ENCODE peak calls at places on chromosomes 16 and 17, in nine cellular contexts. Z is right atrium auricular region, O is bronchial epithelial cell, W is lung, M is cardiac muscle cell, Q is AG04450, V is uterus, T is astrocyte of the cerebellum, X is fibroblast of villous mesenchyme. C is an unnamed sample.

GRCh38 chr16:55510185-55510805 is 1.4 kb downstream of the LPCAT2 start:
- DNase-seq in V (no peak), O (no peak), Z (no peak), T (no peak), M (no peak), W (no peak), Q (no peak), X (no peak), C (no peak)

GRCh38 chr16:81567987-81568748 is 123.6 kb downstream of the CMIP start:
- DNase-seq in V (no peak), T (peak), M (no peak), Q (no peak), O (peak), X (peak), W (no peak), Z (no peak), C (peak)

GRCh38 chr17:39164675-39165143 is 1.3 kb downstream of the ARL5C start:
- DNase-seq in T (peak), Q (peak), O (peak), M (peak), Z (peak), W (peak), X (peak), V (peak), C (peak)

GRCh38 chr17:82250868-82251500 is 22.1 kb downstream of the SLC16A3 start:
- DNase-seq in Z (no peak), Q (no peak), W (no peak), X (no peak), O (no peak), M (no peak), V (no peak), T (no peak), C (no peak)

GRCh38 chr16:22692034-22692433 is 121.9 kb upstream of the HS3ST2 start:
- DNase-seq in T (no peak), V (no peak), X (no peak), W (no peak), Q (no peak), Z (no peak), M (no peak), O (no peak), C (peak)

GRCh38 chr16:81029930-81030604 is 5.6 kb upstream of the ATMIN start:
- DNase-seq in T (no peak), V (no peak), M (no peak), O (no peak), W (no peak), X (no peak), Q (no peak), Z (no peak), C (no peak)

GRCh38 chr16:16982614-16983013 is 488.1 kb downstream of the XYLT1 start:
- DNase-seq in V (no peak), X (no peak), Q (no peak), M (no peak), T (no peak), Z (no peak), O (no peak), W (no peak), C (no peak)

GRCh38 chr17:5437721-5438317 is 1.1 kb downstream of the C1QBP start:
- DNase-seq in V (no peak), T (no peak), W (no peak), Z (no peak), M (no peak), O (peak), Q (no peak), X (peak), C (peak)

GRCh38 chr17:15262291-15263205 is 2.6 kb downstream of the PMP22 start:
- DNase-seq in Z (peak), O (peak), V (peak), W (peak), X (peak), Q (peak), M (peak), T (no peak), C (peak)

GRCh38 chr16:84519855-84520254 is 15.4 kb upstream of the MEAK7 start:
- DNase-seq in Q (no peak), Z (no peak), M (no peak), V (no peak), W (no peak), O (no peak), T (no peak), X (no peak), C (no peak)

GRCh38 chr16:50273888-50274770 is 7.8 kb downstream of the ADCY7 start:
- DNase-seq in X (no peak), O (no peak), Z (no peak), Q (no peak), W (no peak), M (no peak), V (no peak), T (no peak), C (no peak)

GRCh38 chr17:80252871-80253270 is 7.8 kb upstream of the RNF213 start:
- DNase-seq in Z (no peak), M (peak), Q (no peak), W (peak), O (peak), X (no peak), T (no peak), V (no peak), C (no peak)
- TF ChIP-seq CTCF in Z (peak), M (peak), Q (peak), W (peak), O (peak), X (peak), T (peak), V (no peak), C (no peak)

DNA sequence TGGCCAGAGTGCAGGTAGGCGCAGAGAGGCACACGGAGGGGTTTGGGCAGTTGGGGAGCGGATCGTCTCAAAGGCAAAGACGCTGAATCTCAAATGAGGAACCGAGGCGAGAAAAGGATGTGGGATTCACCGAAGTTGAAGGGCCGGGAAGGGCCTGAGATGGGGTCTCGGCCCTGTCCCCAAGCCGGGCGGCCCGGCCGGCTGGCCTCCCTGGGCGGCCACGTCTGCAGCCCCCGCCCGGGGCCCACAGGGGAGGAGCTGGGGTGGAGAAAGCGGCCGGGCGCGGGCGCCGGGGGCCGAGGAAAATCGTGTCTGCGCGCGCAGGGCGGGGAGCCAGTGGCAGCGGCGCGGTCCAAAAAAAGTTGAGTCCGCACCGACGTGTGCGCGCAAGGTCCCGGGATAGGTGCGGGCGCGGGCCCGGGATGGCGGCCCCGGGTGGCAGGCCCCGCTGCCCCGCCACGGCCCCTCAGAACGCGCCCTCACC is 439 bp downstream of the SLC12A4 start:
- DNase-seq in M (no peak), V (no peak), T (no peak), Z (no peak), W (no peak), Q (no peak), O (no peak), X (peak), C (peak)
- H3K4me3 ChIP-seq in M (peak), V (peak), T (peak), Z (peak), W (peak), Q (peak), O (peak), X (peak), C (peak)

GRCh38 chr16:1941162-1941923 is 1.7 kb downstream of the MSRB1 start:
- DNase-seq in W (no peak), Z (no peak), Q (no peak), T (peak), V (no peak), M (no peak), O (no peak), X (no peak), C (no peak)
- TF ChIP-seq CTCF in W (no peak), Z (no peak), Q (no peak), T (peak), V (no peak), M (peak), O (no peak), X (peak), C (no peak)

GRCh38 chr17:64009571-64010402 is 10.6 kb downstream of the ICAM2 start:
- DNase-seq in O (peak), V (no peak), Z (peak), T (no peak), W (no peak), X (no peak), Q (no peak), M (no peak), C (no peak)
- H3K4me3 ChIP-seq in O (no peak), V (no peak), Z (no peak), T (no peak), W (no peak), X (no peak), Q (no peak), M (no peak), C (no peak)

GRCh38 chr16:12096162-12096781 is 119.7 kb downstream of the SNX29 start:
- DNase-seq in Q (no peak), M (no peak), W (no peak), O (peak), X (peak), Z (no peak), T (no peak), V (no peak), C (peak)
- TF ChIP-seq CTCF in Q (no peak), M (no peak), W (no peak), O (no peak), X (no peak), Z (no peak), T (no peak), V (no peak), C (no peak)

GRCh38 chr17:36657763-36658490 is 56.5 kb downstream of the MRM1 start:
- DNase-seq in X (peak), O (no peak), V (no peak), Q (no peak), T (no peak), M (peak), Z (no peak), W (no peak), C (no peak)

GRCh38 chr17:36653374-36653773 is 52.0 kb downstream of the MRM1 start:
- DNase-seq in T (no peak), O (no peak), X (no peak), M (no peak), Z (no peak), Q (no peak), V (no peak), W (no peak), C (no peak)

GRCh38 chr17:36661047-36661666 is 59.8 kb downstream of the MRM1 start:
- DNase-seq in V (no peak), T (no peak), Z (no peak), X (no peak), W (no peak), M (no peak), Q (no peak), O (no peak), C (no peak)

GRCh38 chr17:36661688-36662087 is 60.3 kb downstream of the MRM1 start:
- DNase-seq in T (no peak), O (no peak), W (no peak), X (no peak), M (no peak), V (no peak), Z (no peak), Q (no peak), C (no peak)

GRCh38 chr17:36657390-36657762 is 56.0 kb downstream of the MRM1 start:
- DNase-seq in W (no peak), Q (no peak), V (no peak), X (no peak), O (no peak), T (no peak), M (no peak), Z (no peak), C (no peak)
- H3K4me3 ChIP-seq in W (no peak), Q (no peak), V (peak), X (peak), O (no peak), T (peak), M (peak), Z (peak), C (no peak)

GRCh38 chr16:30957456-30958163 is at the start of gene SETD1A:
- DNase-seq in T (peak), Q (peak), V (peak), M (peak), Z (peak), O (peak), X (peak), W (peak), C (peak)
- TF ChIP-seq CTCF in T (no peak), Q (no peak), V (no peak), M (no peak), Z (no peak), O (no peak), X (no peak), W (no peak), C (no peak)